ENCODE peak calls at places on chromosomes 11 and 22, in six cellular contexts. One of them, this sample, is unnamed.

GRCh38 chr11:61890536-61891330 is 612 bp downstream of the FADS3 start:
- DNase-seq in heart left ventricle: no peak
- DNase-seq in choroid plexus epithelial cell: peak; percentile 52
- DNase-seq in mucosa of descending colon: peak; percentile 40
- DNase-seq in breast epithelium: no peak
- DNase-seq in psoas muscle: peak; percentile 85
- DNase-seq in this sample: peak; percentile 80

GRCh38 chr11:59283825-59284772 is 71.4 kb upstream of the MPEG1 start:
- DNase-seq in breast epithelium: no peak
- DNase-seq in heart left ventricle: no peak
- DNase-seq in mucosa of descending colon: peak; percentile 64
- DNase-seq in psoas muscle: no peak
- DNase-seq in choroid plexus epithelial cell: peak; percentile 72
- DNase-seq in this sample: peak; percentile 60

GRCh38 chr11:124753207-124753606 is 1.2 kb upstream of the VSIG2 start:
- DNase-seq in mucosa of descending colon: peak; percentile 28
- DNase-seq in psoas muscle: no peak
- DNase-seq in heart left ventricle: no peak
- DNase-seq in choroid plexus epithelial cell: no peak
- DNase-seq in breast epithelium: no peak
- DNase-seq in this sample: no peak

GRCh38 chr11:116946414-116946813 is 109.0 kb upstream of the APOA1 start:
- DNase-seq in heart left ventricle: no peak
- DNase-seq in psoas muscle: no peak
- DNase-seq in choroid plexus epithelial cell: peak; percentile 51
- DNase-seq in mucosa of descending colon: no peak
- DNase-seq in breast epithelium: no peak
- DNase-seq in this sample: peak; percentile 18

GRCh38 chr11:107397357-107397756 is 60.3 kb downstream of the CWF19L2 start:
- DNase-seq in psoas muscle: no peak
- DNase-seq in breast epithelium: no peak
- DNase-seq in mucosa of descending colon: no peak
- DNase-seq in heart left ventricle: no peak
- DNase-seq in choroid plexus epithelial cell: no peak
- DNase-seq in this sample: no peak

GRCh38 chr11:70464509-70465361 is 66.4 kb downstream of the CTTN start:
- DNase-seq in psoas muscle: no peak
- DNase-seq in choroid plexus epithelial cell: no peak
- DNase-seq in mucosa of descending colon: no peak
- DNase-seq in breast epithelium: no peak
- DNase-seq in heart left ventricle: no peak
- DNase-seq in this sample: no peak

GRCh38 chr11:62124186-62125113 is 639 bp downstream of the INCENP start:
- DNase-seq in mucosa of descending colon: peak; percentile 50
- DNase-seq in choroid plexus epithelial cell: peak; percentile 37
- DNase-seq in psoas muscle: peak; percentile 40
- DNase-seq in heart left ventricle: no peak
- DNase-seq in breast epithelium: no peak
- DNase-seq in this sample: peak; percentile 43

GRCh38 chr22:26535499-26535898 is 23.2 kb upstream of the TFIP11 start:
- DNase-seq in choroid plexus epithelial cell: no peak
- DNase-seq in psoas muscle: no peak
- DNase-seq in mucosa of descending colon: no peak
- DNase-seq in heart left ventricle: no peak
- DNase-seq in breast epithelium: no peak
- DNase-seq in this sample: no peak

GRCh38 chr11:94649254-94649653 is 82.1 kb downstream of the PIWIL4 start:
- DNase-seq in choroid plexus epithelial cell: no peak
- DNase-seq in mucosa of descending colon: no peak
- DNase-seq in breast epithelium: no peak
- DNase-seq in psoas muscle: no peak
- DNase-seq in heart left ventricle: no peak
- DNase-seq in this sample: no peak

GRCh38 chr11:121512468-121513465 is 60.0 kb upstream of the SORL1-AS1 start:
- DNase-seq in mucosa of descending colon: no peak
- DNase-seq in psoas muscle: no peak
- DNase-seq in breast epithelium: no peak
- DNase-seq in heart left ventricle: no peak
- DNase-seq in choroid plexus epithelial cell: no peak
- DNase-seq in this sample: no peak

GRCh38 chr11:71109186-71109585 is 143.2 kb downstream of the SHANK2 start:
- DNase-seq in psoas muscle: no peak
- DNase-seq in breast epithelium: peak; percentile 22
- DNase-seq in choroid plexus epithelial cell: no peak
- DNase-seq in mucosa of descending colon: no peak
- DNase-seq in heart left ventricle: no peak
- DNase-seq in this sample: no peak

GRCh38 chr11:31817054-31817620 is 6.0 kb upstream of the PAX6 start:
- DNase-seq in heart left ventricle: no peak
- DNase-seq in breast epithelium: no peak
- DNase-seq in choroid plexus epithelial cell: no peak
- DNase-seq in psoas muscle: no peak
- DNase-seq in mucosa of descending colon: no peak
- DNase-seq in this sample: no peak

GRCh38 chr22:50303848-50304527 is 3.5 kb downstream of the PLXNB2 start:
- DNase-seq in psoas muscle: peak; percentile 59
- DNase-seq in breast epithelium: no peak
- DNase-seq in choroid plexus epithelial cell: no peak
- DNase-seq in heart left ventricle: no peak
- DNase-seq in mucosa of descending colon: peak; percentile 67
- DNase-seq in this sample: no peak

GRCh38 chr22:37546436-37547248 is 13.6 kb upstream of the CDC42EP1 start:
- DNase-seq in choroid plexus epithelial cell: peak; percentile 92
- DNase-seq in psoas muscle: peak; percentile 75
- DNase-seq in mucosa of descending colon: peak; percentile 27
- DNase-seq in heart left ventricle: peak; percentile 87
- DNase-seq in breast epithelium: no peak
- DNase-seq in this sample: peak; percentile 97

GRCh38 chr11:27429740-27430451 is 42.7 kb downstream of the LGR4 start:
- DNase-seq in heart left ventricle: no peak
- DNase-seq in psoas muscle: no peak
- DNase-seq in choroid plexus epithelial cell: no peak
- DNase-seq in breast epithelium: no peak
- DNase-seq in mucosa of descending colon: no peak
- DNase-seq in this sample: no peak

GRCh38 chr22:23767673-23768548 is at the start of gene CHCHD10:
- DNase-seq in mucosa of descending colon: peak; percentile 92
- DNase-seq in heart left ventricle: peak; percentile 92
- DNase-seq in psoas muscle: peak; percentile 89
- DNase-seq in choroid plexus epithelial cell: peak; percentile 70
- DNase-seq in breast epithelium: peak; percentile 71
- DNase-seq in this sample: peak; percentile 74

GRCh38 chr11:92225206-92225562 is 566 bp downstream of the FAT3 start:
- DNase-seq in psoas muscle: no peak
- DNase-seq in mucosa of descending colon: no peak
- DNase-seq in choroid plexus epithelial cell: no peak
- DNase-seq in breast epithelium: no peak
- DNase-seq in heart left ventricle: no peak
- DNase-seq in this sample: no peak

GRCh38 chr11:77175021-77175842 is 47.2 kb downstream of the MYO7A start:
- DNase-seq in breast epithelium: no peak
- DNase-seq in choroid plexus epithelial cell: no peak
- DNase-seq in mucosa of descending colon: no peak
- DNase-seq in heart left ventricle: peak; percentile 70
- DNase-seq in psoas muscle: peak; percentile 34
- DNase-seq in this sample: no peak

GRCh38 chr11:10778217-10778970 is 27.3 kb downstream of the CTR9 start:
- DNase-seq in choroid plexus epithelial cell: peak; percentile 89
- DNase-seq in psoas muscle: peak; percentile 76
- DNase-seq in mucosa of descending colon: no peak
- DNase-seq in breast epithelium: no peak
- DNase-seq in heart left ventricle: peak; percentile 80
- DNase-seq in this sample: peak; percentile 94

GRCh38 chr11:126993599-126993998 is 7.0 kb downstream of the KIRREL3 start:
- DNase-seq in heart left ventricle: no peak
- DNase-seq in mucosa of descending colon: no peak
- DNase-seq in breast epithelium: no peak
- DNase-seq in psoas muscle: no peak
- DNase-seq in choroid plexus epithelial cell: no peak
- DNase-seq in this sample: peak; percentile 13

GRCh38 chr22:23063539-23064380 is 6.6 kb upstream of the GNAZ start:
- DNase-seq in choroid plexus epithelial cell: no peak
- DNase-seq in psoas muscle: no peak
- DNase-seq in heart left ventricle: peak; percentile 56
- DNase-seq in breast epithelium: peak; percentile 41
- DNase-seq in mucosa of descending colon: no peak
- DNase-seq in this sample: no peak

GRCh38 chr11:2578006-2578933 is 121.5 kb downstream of the KCNQ1OT1 start:
- DNase-seq in breast epithelium: peak; percentile 38
- DNase-seq in mucosa of descending colon: no peak
- DNase-seq in choroid plexus epithelial cell: no peak
- DNase-seq in heart left ventricle: peak; percentile 52
- DNase-seq in psoas muscle: peak; percentile 10
- DNase-seq in this sample: no peak

GRCh38 chr11:76339217-76339616 is 41.7 kb downstream of the THAP12 start:
- DNase-seq in heart left ventricle: no peak
- DNase-seq in mucosa of descending colon: peak; percentile 41
- DNase-seq in breast epithelium: no peak
- DNase-seq in choroid plexus epithelial cell: peak; percentile 32
- DNase-seq in psoas muscle: peak; percentile 78
- DNase-seq in this sample: peak; percentile 52

GRCh38 chr11:69321877-69322350 is 28.0 kb downstream of the MYEOV start:
- DNase-seq in psoas muscle: no peak
- DNase-seq in heart left ventricle: no peak
- DNase-seq in breast epithelium: no peak
- DNase-seq in mucosa of descending colon: no peak
- DNase-seq in choroid plexus epithelial cell: peak; percentile 43
- DNase-seq in this sample: peak; percentile 43

GRCh38 chr11:72975778-72976520 is 161.7 kb downstream of the ATG16L2 start:
- DNase-seq in choroid plexus epithelial cell: peak; percentile 96
- DNase-seq in heart left ventricle: no peak
- DNase-seq in breast epithelium: no peak
- DNase-seq in psoas muscle: no peak
- DNase-seq in mucosa of descending colon: no peak
- DNase-seq in this sample: peak; percentile 98

GRCh38 chr11:102139081-102139498 is 28.8 kb downstream of the YAP1 start:
- DNase-seq in breast epithelium: no peak
- DNase-seq in heart left ventricle: no peak
- DNase-seq in mucosa of descending colon: no peak
- DNase-seq in choroid plexus epithelial cell: peak; percentile 78
- DNase-seq in psoas muscle: no peak
- DNase-seq in this sample: peak; percentile 78

GRCh38 chr22:28791841-28792490 is 8.4 kb downstream of the XBP1 start:
- DNase-seq in psoas muscle: no peak
- DNase-seq in mucosa of descending colon: no peak
- DNase-seq in breast epithelium: no peak
- DNase-seq in choroid plexus epithelial cell: no peak
- DNase-seq in heart left ventricle: no peak
- DNase-seq in this sample: peak; percentile 58

GRCh38 chr11:34825315-34825669 is 90.9 kb downstream of the APIP start:
- DNase-seq in choroid plexus epithelial cell: no peak
- DNase-seq in breast epithelium: no peak
- DNase-seq in heart left ventricle: no peak
- DNase-seq in mucosa of descending colon: no peak
- DNase-seq in psoas muscle: no peak
- DNase-seq in this sample: no peak

GRCh38 chr11:58957922-58958321 is 18.6 kb downstream of the GLYATL1 start:
- DNase-seq in choroid plexus epithelial cell: no peak
- DNase-seq in heart left ventricle: no peak
- DNase-seq in psoas muscle: no peak
- DNase-seq in mucosa of descending colon: no peak
- DNase-seq in breast epithelium: no peak
- DNase-seq in this sample: no peak

DNA sequence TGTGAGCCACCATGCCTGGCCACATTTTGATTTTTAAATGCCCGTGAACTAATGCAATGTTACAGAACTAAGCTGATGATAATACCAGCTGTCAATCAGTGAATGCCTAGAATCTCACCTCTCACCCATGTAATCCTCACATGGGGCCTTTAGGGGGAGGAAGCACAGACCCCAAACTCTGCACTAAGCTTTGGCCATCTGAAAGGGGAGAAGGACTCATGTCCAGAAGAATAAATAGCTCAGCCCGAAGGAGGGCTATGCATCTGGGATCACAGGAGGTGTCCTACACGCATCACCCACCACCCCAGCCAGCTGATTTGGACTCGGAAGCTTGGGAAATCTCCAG is 36.0 kb upstream of the YPEL1 start:
- DNase-seq in heart left ventricle: no peak
- DNase-seq in psoas muscle: no peak
- DNase-seq in breast epithelium: no peak
- DNase-seq in choroid plexus epithelial cell: no peak
- DNase-seq in mucosa of descending colon: no peak
- DNase-seq in this sample: no peak
- TF ChIP-seq CTCF in heart left ventricle: no peak
- TF ChIP-seq CTCF in psoas muscle: no peak
- TF ChIP-seq CTCF in breast epithelium: no peak
- TF ChIP-seq CTCF in choroid plexus epithelial cell: no peak
- TF ChIP-seq CTCF in mucosa of descending colon: no peak
- TF ChIP-seq CTCF in this sample: no peak

GRCh38 chr11:28793282-28793738 is 685.1 kb downstream of the METTL15 start:
- DNase-seq in breast epithelium: no peak
- DNase-seq in choroid plexus epithelial cell: no peak
- DNase-seq in heart left ventricle: no peak
- DNase-seq in psoas muscle: no peak
- DNase-seq in mucosa of descending colon: no peak
- DNase-seq in this sample: no peak
- H3K4me3 ChIP-seq in breast epithelium: no peak overlapping the region
- H3K4me3 ChIP-seq in choroid plexus epithelial cell: no peak overlapping the region
- H3K4me3 ChIP-seq in heart left ventricle: no peak overlapping the region
- H3K4me3 ChIP-seq in psoas muscle: no peak overlapping the region
- H3K4me3 ChIP-seq in mucosa of descending colon: no peak overlapping the region
- H3K4me3 ChIP-seq in this sample: no peak overlapping the region

DNA sequence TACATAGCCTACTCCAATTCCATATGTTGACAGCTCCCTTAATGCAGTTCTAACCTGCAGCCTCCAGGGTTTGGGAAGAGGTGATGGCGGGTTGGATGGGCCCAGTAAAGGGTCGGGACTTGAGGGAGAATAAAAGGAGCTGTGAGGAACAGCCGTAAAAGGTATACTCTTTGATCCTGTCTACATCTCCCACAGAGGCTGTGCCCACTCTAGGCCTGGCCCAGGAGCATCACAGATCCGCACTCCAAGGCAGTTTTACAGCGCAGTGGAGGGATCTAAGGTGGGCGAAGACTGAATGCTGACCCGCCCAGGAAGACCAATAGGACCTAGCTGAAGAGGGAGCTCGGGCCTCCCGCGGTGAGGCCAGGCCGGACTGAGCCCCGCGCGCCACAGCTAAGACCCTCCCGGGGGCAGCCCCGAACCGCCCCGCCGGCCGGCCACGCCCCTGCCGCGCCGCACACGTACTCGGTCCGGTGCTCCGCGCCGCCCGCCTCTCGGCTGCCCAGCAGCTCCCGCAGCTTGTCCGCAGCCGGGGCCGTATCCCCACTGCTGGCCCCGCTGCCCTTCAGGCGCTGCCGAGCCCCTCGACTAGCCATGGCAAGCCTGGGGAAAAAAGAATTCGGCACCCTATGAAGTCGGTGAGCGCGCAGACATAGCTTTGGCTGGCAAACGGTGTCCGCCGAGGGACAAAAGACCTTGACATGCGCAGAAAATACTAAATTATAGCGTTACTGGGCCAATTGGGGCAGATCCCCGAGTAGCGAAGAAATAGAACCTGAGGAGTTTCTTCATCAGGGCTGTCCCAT is at the start of gene ALG9:
- DNase-seq in psoas muscle: peak; percentile 88
- DNase-seq in heart left ventricle: peak; percentile 92
- DNase-seq in mucosa of descending colon: peak; percentile 92
- DNase-seq in choroid plexus epithelial cell: peak; percentile 85
- DNase-seq in breast epithelium: peak; percentile 77
- DNase-seq in this sample: peak; percentile 81
- TF ChIP-seq CTCF in psoas muscle: peak; percentile 20
- TF ChIP-seq CTCF in heart left ventricle: no peak
- TF ChIP-seq CTCF in mucosa of descending colon: no peak
- TF ChIP-seq CTCF in choroid plexus epithelial cell: peak; percentile 52
- TF ChIP-seq CTCF in breast epithelium: peak; percentile 44
- TF ChIP-seq CTCF in this sample: peak; percentile 41

GRCh38 chr11:45885274-45885920 is at the start of gene MAPK8IP1:
- DNase-seq in mucosa of descending colon: peak; percentile 61
- DNase-seq in psoas muscle: peak; percentile 61
- DNase-seq in breast epithelium: no peak
- DNase-seq in heart left ventricle: no peak
- DNase-seq in choroid plexus epithelial cell: peak; percentile 17
- DNase-seq in this sample: peak; percentile 34
- H3K4me3 ChIP-seq in mucosa of descending colon: no peak within 1 kb of the TSS
- H3K4me3 ChIP-seq in psoas muscle: peak within 1 kb of the TSS; percentile 60
- H3K4me3 ChIP-seq in breast epithelium: peak within 1 kb of the TSS; percentile 43
- H3K4me3 ChIP-seq in heart left ventricle: no peak within 1 kb of the TSS
- H3K4me3 ChIP-seq in choroid plexus epithelial cell: peak within 1 kb of the TSS; percentile 43
- H3K4me3 ChIP-seq in this sample: peak within 1 kb of the TSS; percentile 49